ENCODE peak calls at places on chromosomes 11 and 22, in eight cellular contexts. U is A549; G is mucosa of descending colon; I is SW480; R is coronary artery; V is NCI-H82; E is HT1080; L is activated naive CD4-positive, alpha-beta T cell treated with anti-CD3 and anti-CD28 coated beads, Interleukin-2, amount 50 U/mL, for 16 hours. H is an unnamed sample.

GRCh38 chr11:128831781-128832497 is 35.2 kb downstream of the KCNJ1 start:
- DNase-seq in I (peak), V (no peak), R (no peak), L (no peak), U (no peak), G (no peak), E (no peak), H (no peak)

GRCh38 chr11:107741044-107741823 is 29.4 kb upstream of the SLN start:
- DNase-seq in I (peak), U (peak), L (no peak), R (no peak), V (peak), G (no peak), E (peak), H (no peak)

GRCh38 chr22:23180301-23180892 is at the start of gene BCR:
- DNase-seq in I (peak), L (peak), V (peak), E (peak), U (peak), R (no peak), G (peak), H (no peak)

GRCh38 chr22:41197808-41198585 is 7.1 kb upstream of the L3MBTL2 start:
- DNase-seq in U (no peak), L (peak), R (no peak), E (peak), G (peak), I (peak), V (peak), H (no peak)

GRCh38 chr11:66967670-66968425 is 7.3 kb upstream of the C11orf86 start:
- DNase-seq in R (no peak), L (no peak), G (no peak), U (peak), I (no peak), V (no peak), E (peak), H (no peak)

GRCh38 chr11:119934866-119935265 is 203.0 kb downstream of the TRIM29 start:
- DNase-seq in V (no peak), L (no peak), I (no peak), R (no peak), U (no peak), G (no peak), E (no peak), H (no peak)

GRCh38 chr11:1339066-1339675 is 29.7 kb upstream of the TOLLIP start:
- DNase-seq in R (no peak), V (no peak), I (no peak), E (no peak), L (no peak), U (no peak), G (no peak), H (no peak)

GRCh38 chr11:70913715-70914231 is 338.6 kb downstream of the SHANK2 start:
- DNase-seq in R (no peak), L (no peak), E (no peak), V (peak), U (no peak), G (peak), I (peak), H (no peak)

GRCh38 chr22:23497016-23497885 is 82.8 kb downstream of the IGLL1 start:
- DNase-seq in I (no peak), L (no peak), U (no peak), R (no peak), E (no peak), V (no peak), G (no peak), H (no peak)

GRCh38 chr11:59674291-59674690 is 5.5 kb upstream of the PATL1 start:
- DNase-seq in E (no peak), V (no peak), U (no peak), R (no peak), L (no peak), G (no peak), I (no peak), H (no peak)

GRCh38 chr11:117538731-117539130 is 211.1 kb downstream of the CEP164 start:
- DNase-seq in V (no peak), R (no peak), L (no peak), E (no peak), I (no peak), U (no peak), G (peak), H (no peak)

GRCh38 chr11:15641191-15641810 is 526.6 kb downstream of the INSC start:
- DNase-seq in L (no peak), V (no peak), E (no peak), U (no peak), G (no peak), I (no peak), R (no peak), H (no peak)

H was measured in retinal pigment epithelial cell.